ENCODE peak calls at places on chromosomes 5 and 9, in ten cellular contexts. M, O, B, P, Z, I, C, X, F and J are unnamed samples.

GRCh38 chr9:106921341-106921899 is 58.5 kb downstream of the ZNF462 start:
- DNase-seq in C (peak; percentile 21), I (no peak), F (peak; percentile 9), B (peak; percentile 91), X (no peak), M (peak; percentile 32), Z (no peak), P (peak; percentile 21), O (no peak), J (no peak)

GRCh38 chr9:86116425-86116824 is 17.1 kb upstream of the GOLM1 start:
- DNase-seq in X (no peak), F (no peak), Z (no peak), O (no peak), B (no peak), M (no peak), P (no peak), C (peak; percentile 25), I (no peak), J (no peak)

GRCh38 chr9:95090871-95091573 is 226.5 kb downstream of the FANCC start:
- DNase-seq in B (no peak), X (no peak), O (no peak), M (no peak), I (no peak), F (no peak), C (no peak), P (no peak), Z (peak; percentile 64), J (no peak)

GRCh38 chr5:150303660-150304411 is 1.1 kb upstream of the ARSI start:
- DNase-seq in X (no peak), O (no peak), F (no peak), M (peak; percentile 69), B (peak; percentile 50), I (no peak), C (no peak), P (peak; percentile 30), Z (peak; percentile 63), J (no peak)

GRCh38 chr5:96195053-96195452 is 233.4 kb upstream of the ELL2 start:
- DNase-seq in B (no peak), P (no peak), F (no peak), M (no peak), X (no peak), I (no peak), Z (no peak), C (no peak), O (no peak), J (no peak)

GRCh38 chr5:126471875-126472537 is 48.8 kb downstream of the GRAMD2B start:
- DNase-seq in O (no peak), B (peak; percentile 44), P (no peak), C (no peak), X (no peak), Z (no peak), I (no peak), M (peak; percentile 42), F (no peak), J (no peak)

GRCh38 chr5:133944263-133945230 is 23.9 kb downstream of the C5orf15 start:
- DNase-seq in X (no peak), F (peak; percentile 14), C (peak; percentile 81), Z (no peak), I (no peak), M (no peak), O (peak; percentile 83), P (peak; percentile 87), B (peak; percentile 84), J (no peak)

GRCh38 chr9:38694676-38695075 is 25.3 kb downstream of the FAM240B start:
- DNase-seq in M (no peak), Z (no peak), O (no peak), C (no peak), F (no peak), B (no peak), X (no peak), I (no peak), P (no peak), J (no peak)

GRCh38 chr5:150616506-150616905 is 24.0 kb upstream of the SYNPO start:
- DNase-seq in M (no peak), C (no peak), I (no peak), P (no peak), X (no peak), B (no peak), Z (no peak), F (no peak), O (no peak), J (no peak)

GRCh38 chr5:116858705-116859333 is 284.2 kb upstream of the SEMA6A start:
- DNase-seq in I (no peak), F (no peak), B (no peak), P (no peak), O (no peak), C (no peak), M (no peak), Z (no peak), X (no peak), J (no peak)

GRCh38 chr5:105885266-105885665 is 1785.5 kb downstream of the EFNA5 start:
- DNase-seq in Z (no peak), X (no peak), F (no peak), P (no peak), C (no peak), I (no peak), B (no peak), O (no peak), M (no peak), J (peak; percentile 20)

GRCh38 chr5:114319821-114320220 is 42.0 kb upstream of the KCNN2 start:
- DNase-seq in X (no peak), P (no peak), B (no peak), O (no peak), F (no peak), I (no peak), M (no peak), Z (no peak), C (no peak), J (peak; percentile 26)

GRCh38 chr5:114316167-114316566 is 45.7 kb upstream of the KCNN2 start:
- DNase-seq in I (no peak), F (no peak), X (no peak), C (peak; percentile 40), Z (no peak), O (no peak), P (peak; percentile 28), M (no peak), B (no peak), J (no peak)

GRCh38 chr5:114319236-114319635 is 42.6 kb upstream of the KCNN2 start:
- DNase-seq in I (no peak), X (no peak), O (no peak), M (no peak), Z (no peak), C (no peak), B (no peak), F (no peak), P (no peak), J (no peak)

GRCh38 chr5:114314061-114314460 is 47.8 kb upstream of the KCNN2 start:
- DNase-seq in O (no peak), F (no peak), X (no peak), I (no peak), P (no peak), Z (no peak), M (no peak), C (no peak), B (no peak), J (no peak)

DNA sequence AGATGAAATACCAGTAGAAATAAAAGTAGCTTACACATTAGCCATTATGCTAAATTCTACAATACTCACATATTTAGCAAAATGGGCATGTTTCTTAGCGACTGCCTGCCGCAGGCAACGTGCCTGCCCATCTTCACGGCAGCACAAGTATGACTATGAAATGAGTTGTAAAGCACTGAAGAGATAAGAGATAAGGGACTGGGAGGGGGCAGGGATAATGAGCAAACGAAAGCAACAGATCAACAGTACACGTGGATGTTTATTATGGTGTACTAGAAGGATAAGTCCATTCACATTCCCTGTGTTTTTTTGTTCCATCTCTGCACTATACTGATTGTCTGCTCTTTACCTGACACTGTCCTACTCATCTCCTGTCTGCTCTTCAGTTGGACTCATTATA is 44.1 kb upstream of the KCNN2 start:
- DNase-seq in I (no peak), B (peak; percentile 43), M (no peak), Z (no peak), F (no peak), C (no peak), O (no peak), P (no peak), X (no peak), J (no peak)
- H3K27ac ChIP-seq in I (no peak overlapping the region), B (no peak overlapping the region), M (no peak overlapping the region), Z (no peak overlapping the region), F (no peak overlapping the region), C (no peak overlapping the region), O (no peak overlapping the region), P (no peak overlapping the region), X (no peak overlapping the region), J (no peak overlapping the region)

DNA sequence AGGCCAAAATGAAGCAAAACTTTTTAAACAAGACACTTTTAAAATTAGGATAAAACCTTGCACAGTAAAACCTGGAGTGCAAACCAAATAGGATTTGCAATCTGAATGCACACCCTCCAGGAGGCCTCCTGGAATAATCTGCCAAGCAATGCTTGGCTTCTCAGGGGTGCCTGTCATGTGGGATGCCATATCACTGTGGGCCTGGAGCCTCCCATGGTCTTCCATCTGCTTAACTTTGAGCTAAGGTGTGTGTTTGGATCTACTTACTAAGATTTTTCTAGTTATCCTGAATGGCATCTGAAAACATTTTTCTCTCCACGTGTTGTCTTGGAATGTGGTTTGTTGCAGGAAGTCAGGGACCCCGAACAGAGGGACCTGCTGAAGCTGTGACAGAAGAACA is 52.1 kb downstream of the RGS7BP start:
- DNase-seq in C (no peak), P (no peak), F (no peak), Z (no peak), I (no peak), B (no peak), X (no peak), M (no peak), O (no peak), J (no peak)
- H3K27ac ChIP-seq in C (no peak overlapping the region), P (no peak overlapping the region), F (no peak overlapping the region), Z (no peak overlapping the region), I (no peak overlapping the region), B (no peak overlapping the region), X (no peak overlapping the region), M (no peak overlapping the region), O (no peak overlapping the region), J (no peak overlapping the region)

GRCh38 chr9:28942941-28943340 is 1369.7 kb upstream of the C9orf72 start:
- DNase-seq in O (no peak), C (no peak), X (no peak), P (no peak), M (no peak), B (no peak), Z (no peak), F (no peak), I (no peak), J (no peak)
- H3K27ac ChIP-seq in O (no peak overlapping the region), C (no peak overlapping the region), X (no peak overlapping the region), P (no peak overlapping the region), M (no peak overlapping the region), B (no peak overlapping the region), Z (no peak overlapping the region), F (no peak overlapping the region), I (no peak overlapping the region), J (no peak overlapping the region)

GRCh38 chr5:138520971-138521370 is 22.1 kb downstream of the ETF1 start:
- DNase-seq in Z (no peak), O (no peak), P (no peak), M (no peak), F (no peak), X (no peak), B (no peak), I (no peak), C (no peak), J (no peak)

GRCh38 chr5:138523406-138523805 is 19.6 kb downstream of the ETF1 start:
- DNase-seq in M (no peak), C (peak; percentile 52), I (no peak), B (no peak), O (no peak), X (no peak), F (no peak), Z (no peak), P (no peak), J (no peak)

GRCh38 chr5:138515571-138516275 is 27.3 kb downstream of the ETF1 start:
- DNase-seq in O (no peak), M (no peak), I (no peak), F (no peak), C (no peak), P (no peak), B (no peak), Z (no peak), X (no peak), J (no peak)

GRCh38 chr5:138517437-138517836 is 25.6 kb downstream of the ETF1 start:
- DNase-seq in P (no peak), M (no peak), O (no peak), C (no peak), Z (no peak), X (no peak), I (no peak), F (no peak), B (no peak), J (no peak)
- H3K27ac ChIP-seq in P (no peak overlapping the region), M (no peak overlapping the region), O (no peak overlapping the region), C (no peak overlapping the region), Z (no peak overlapping the region), X (no peak overlapping the region), I (no peak overlapping the region), F (no peak overlapping the region), B (no peak overlapping the region), J (no peak overlapping the region)